ENCODE peak calls at places on chromosomes 5 and 9, in five cellular contexts. D, X, V, S and U are unnamed samples. For H3K4me1 and H3K36me3, the result is how much of the 10 kb centered on the place peaks cover.

GRCh38 chr9:92666912-92667532 is 2.9 kb downstream of the IPPK start:
- DNase-seq in V (no peak), D (no peak), S (no peak), X (no peak), U (no peak)

GRCh38 chr5:77358566-77359205 is 133.4 kb downstream of the WDR41 start:
- DNase-seq in D (no peak), S (no peak), X (no peak), V (no peak), U (no peak)

GRCh38 chr9:133429641-133430161 is 7.5 kb downstream of the ADAMTS13 start:
- DNase-seq in S (no peak), D (no peak), V (no peak), X (no peak), U (no peak)

GRCh38 chr5:138960145-138960692 is 85.1 kb upstream of the LRRTM2 start:
- DNase-seq in X (no peak), S (no peak), V (no peak), D (no peak), U (no peak)

GRCh38 chr9:111621895-111622480 is 9.1 kb upstream of the DNAJC25 start:
- DNase-seq in S (no peak), V (no peak), D (no peak), X (no peak), U (no peak)

GRCh38 chr5:127400946-127401670 is 110.5 kb downstream of the MEGF10 start:
- DNase-seq in V (no peak), S (no peak), D (no peak), X (no peak), U (no peak)

GRCh38 chr5:136192526-136193395 is at the start of gene SMIM32:
- DNase-seq in D (no peak), V (no peak), X (peak), S (no peak), U (no peak)

GRCh38 chr5:157446077-157446930 is 13.7 kb upstream of the NIPAL4 start:
- DNase-seq in V (no peak), D (no peak), S (no peak), X (no peak), U (no peak)

GRCh38 chr9:92404031-92404430 is 347 bp downstream of the OGN start:
- DNase-seq in X (no peak), D (no peak), S (no peak), V (no peak), U (no peak)

GRCh38 chr9:134054891-134055811 is 12.7 kb downstream of the BRD3 start:
- DNase-seq in D (no peak), X (no peak), V (peak), S (no peak), U (no peak)

GRCh38 chr5:80487829-80488708 is at the start of gene FAM151B:
- DNase-seq in D (peak), X (peak), V (peak), S (peak), U (peak)

GRCh38 chr5:35319231-35320002 is 89.1 kb upstream of the PRLR start:
- DNase-seq in V (peak), X (no peak), D (no peak), S (no peak), U (no peak)

GRCh38 chr5:156396063-156396829 is 69.3 kb downstream of the SGCD start:
- DNase-seq in S (no peak), D (no peak), X (no peak), V (no peak), U (no peak)

GRCh38 chr9:20043035-20043434 is 254.2 kb upstream of the SLC24A2 start:
- DNase-seq in V (no peak), X (no peak), D (no peak), S (no peak), U (no peak)

GRCh38 chr5:150167908-150168307 is 1.3 kb downstream of the CDX1 start:
- DNase-seq in V (no peak), D (no peak), S (no peak), X (no peak), U (no peak)

GRCh38 chr5:32506809-32507208 is 62.3 kb upstream of the ZFR start:
- DNase-seq in X (no peak), S (no peak), V (peak), D (no peak), U (no peak)

GRCh38 chr5:158979749-158980521 is 119.8 kb downstream of the EBF1 start:
- DNase-seq in D (no peak), X (peak), S (no peak), V (peak), U (no peak)

DNA sequence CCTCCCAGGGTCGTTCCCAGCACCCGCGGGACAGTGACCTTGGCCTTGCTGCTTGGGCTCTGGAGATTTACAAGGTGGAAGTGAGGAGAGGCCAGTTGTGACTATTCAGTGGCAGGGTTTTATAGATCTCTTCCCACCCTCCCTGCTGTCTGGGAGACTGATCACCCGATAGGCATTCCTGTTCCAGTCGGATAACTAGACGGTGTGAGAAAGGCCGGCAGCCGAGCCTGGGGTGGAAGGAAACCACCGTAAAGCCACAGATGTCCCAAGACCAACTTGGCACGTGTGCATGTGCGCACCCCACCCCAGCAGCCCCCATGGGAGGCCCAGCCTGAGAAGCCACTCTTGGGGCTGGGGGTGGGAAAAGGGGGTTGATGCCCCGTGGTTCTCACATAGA is 225.9 kb downstream of the FANCC start:
- DNase-seq in D (no peak), X (peak), S (no peak), V (no peak), U (no peak)
- H3K4me1 ChIP-seq in D (under half), X (half or more), S (half or more), V (under half), U (under half)

GRCh38 chr5:141747152-141747640 is 65.2 kb upstream of the ARAP3 start:
- DNase-seq in X (no peak), S (no peak), D (no peak), V (peak), U (no peak)

GRCh38 chr5:141746395-141746794 is 64.4 kb upstream of the ARAP3 start:
- DNase-seq in D (no peak), V (no peak), X (no peak), S (no peak), U (no peak)

GRCh38 chr5:141743652-141744333 is 61.8 kb upstream of the ARAP3 start:
- DNase-seq in X (peak), S (no peak), V (no peak), D (no peak), U (no peak)

GRCh38 chr5:141742866-141743651 is 61.0 kb upstream of the ARAP3 start:
- DNase-seq in X (peak), D (no peak), S (no peak), V (no peak), U (no peak)

DNA sequence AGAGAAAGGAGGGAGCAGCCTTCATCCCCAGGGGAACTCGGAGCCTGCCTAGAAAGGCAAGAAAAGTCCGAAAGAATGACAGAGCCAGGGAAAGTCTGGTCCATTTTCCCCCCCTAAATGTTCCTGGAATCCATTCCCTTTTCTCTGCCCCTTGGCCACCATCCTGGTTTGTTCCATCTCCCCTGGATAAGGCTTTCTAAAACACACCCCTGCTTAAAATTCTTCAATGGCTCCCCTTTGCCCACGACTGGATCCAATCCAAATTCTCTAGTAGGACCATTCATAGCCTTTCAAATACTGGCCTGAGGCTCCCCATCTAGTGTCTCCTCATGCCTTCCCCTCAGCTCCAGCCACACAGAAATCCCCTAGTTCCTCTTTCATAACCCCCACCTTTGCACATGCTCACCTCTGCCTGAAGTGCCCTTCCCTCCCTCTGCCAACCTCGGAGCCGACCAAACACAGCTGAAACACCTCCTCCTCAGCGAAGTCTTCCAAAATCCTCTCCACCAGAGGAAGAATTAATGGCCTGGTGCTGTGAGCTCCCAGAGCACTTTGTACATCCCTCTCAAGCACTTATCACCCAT is 65.7 kb upstream of the ARAP3 start:
- DNase-seq in V (no peak), D (no peak), X (no peak), S (no peak), U (no peak)
- H3K4me3 ChIP-seq in V (no peak), D (no peak), X (no peak), S (no peak), U (no peak)

GRCh38 chr9:37974506-37975173 is 70.7 kb upstream of the SLC25A51 start:
- DNase-seq in V (no peak), D (no peak), X (no peak), S (no peak), U (no peak)
- H3K36me3 ChIP-seq in V (under half), D (under half), X (under half), S (under half), U (under half)

GRCh38 chr9:127904518-127904887 is 5.1 kb upstream of the ST6GALNAC6 start:
- DNase-seq in V (peak), D (no peak), X (no peak), S (no peak), U (no peak)

GRCh38 chr9:127903557-127904475 is 4.4 kb upstream of the ST6GALNAC6 start:
- DNase-seq in S (no peak), V (no peak), D (peak), X (peak), U (peak)

GRCh38 chr9:127907867-127908659 is 8.7 kb upstream of the ST6GALNAC6 start:
- DNase-seq in V (no peak), D (no peak), S (no peak), X (no peak), U (peak)

GRCh38 chr9:127905788-127906191 is 6.4 kb upstream of the ST6GALNAC6 start:
- DNase-seq in S (no peak), D (peak), X (no peak), V (no peak), U (peak)

DNA sequence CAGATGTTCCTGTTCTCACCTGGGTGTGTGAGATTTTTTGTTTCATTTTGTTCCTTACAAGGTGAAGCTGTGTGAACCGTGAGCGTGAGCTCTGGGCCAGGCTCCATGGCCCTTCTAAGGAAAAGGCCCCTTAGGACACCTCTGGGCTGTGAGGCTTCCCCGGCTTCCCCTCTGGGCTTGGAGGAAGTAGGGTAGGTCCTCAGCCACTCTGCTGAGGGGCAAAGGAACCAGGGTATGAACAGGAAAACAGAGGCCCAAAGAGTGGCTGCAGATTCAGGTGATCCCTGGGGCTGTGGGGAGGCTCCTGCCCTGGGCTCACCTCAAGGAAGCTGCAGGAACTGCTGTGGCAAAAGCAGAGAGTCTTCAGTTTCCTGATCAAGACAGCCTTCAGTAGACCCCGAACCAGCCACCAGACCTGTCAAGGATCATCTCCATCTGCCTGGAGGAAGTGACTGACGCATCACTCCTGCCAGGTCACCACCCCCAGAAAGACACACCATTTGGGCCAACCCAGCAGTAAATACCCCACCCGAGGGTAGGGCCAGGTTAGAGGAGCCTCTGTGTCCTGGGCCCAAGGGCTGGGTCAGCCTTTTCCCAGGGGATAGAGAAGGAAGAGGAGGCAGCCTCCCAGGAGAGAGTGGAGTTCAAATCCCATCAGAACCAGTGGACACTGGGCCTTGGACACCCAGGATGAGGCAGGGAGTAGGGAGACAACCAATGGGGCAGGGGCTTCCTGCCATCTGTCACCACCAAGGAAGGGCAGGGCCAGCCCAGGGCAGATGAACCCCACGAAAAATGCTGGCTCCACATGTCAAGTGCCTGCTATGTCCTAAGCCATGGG is 5.7 kb upstream of the ST6GALNAC6 start:
- DNase-seq in S (no peak), D (peak), V (no peak), X (no peak), U (peak)
- H3K4me1 ChIP-seq in S (half or more), D (half or more), V (under half), X (half or more), U (under half)